ENCODE peak calls at places on chromosomes 5 and 9, in six cellular contexts. R is HCT116, S is K562, H is A549, T is right lobe of liver, E is IMR-90. D is an unnamed sample.
A peak's percentile ranks its signal among the peaks of the same experiment; 100 is the strongest.

GRCh38 chr5:146007270-146007669 is 70.9 kb downstream of the SH3RF2 start:
- ATAC-seq in R (peak; percentile 93), S (peak; percentile 95), H (peak; percentile 80), T (peak; percentile 43), E (no peak), D (no peak)

GRCh38 chr5:111948517-111948916 is 191.5 kb upstream of the NREP start:
- ATAC-seq in R (no peak), S (no peak), H (no peak), T (no peak), E (peak; percentile 83), D (peak; percentile 70)

GRCh38 chr5:108415726-108416125 is 33.8 kb upstream of the FBXL17 start:
- ATAC-seq in R (no peak), S (no peak), H (no peak), T (no peak), E (no peak), D (no peak)

GRCh38 chr5:6850033-6850432 is 136.8 kb downstream of the TENT4A start:
- ATAC-seq in R (no peak), S (no peak), H (no peak), T (no peak), E (no peak), D (no peak)

GRCh38 chr9:87259543-87259942 is 238.1 kb upstream of the DAPK1 start:
- ATAC-seq in R (no peak), S (no peak), H (no peak), T (no peak), E (no peak), D (no peak)

GRCh38 chr5:157390179-157390923 is 69.7 kb upstream of the NIPAL4 start:
- ATAC-seq in R (peak; percentile 92), S (peak; percentile 25), H (peak; percentile 96), T (peak; percentile 29), E (peak; percentile 90), D (no peak)

GRCh38 chr5:129097498-129098296 is 3.1 kb downstream of the ISOC1 start:
- ATAC-seq in R (no peak), S (no peak), H (no peak), T (no peak), E (no peak), D (no peak)

GRCh38 chr9:22241024-22241423 is 205.6 kb upstream of the DMRTA1 start:
- ATAC-seq in R (no peak), S (no peak), H (no peak), T (no peak), E (no peak), D (no peak)

GRCh38 chr5:95838001-95838520 is 15.5 kb upstream of the GLRX start:
- ATAC-seq in R (no peak), S (no peak), H (no peak), T (no peak), E (no peak), D (no peak)

GRCh38 chr9:4519604-4520003 is 29.3 kb downstream of the SLC1A1 start:
- ATAC-seq in R (no peak), S (peak; percentile 62), H (no peak), T (peak; percentile 12), E (no peak), D (no peak)

GRCh38 chr5:119287547-119288073 is 68.2 kb upstream of the TNFAIP8 start:
- ATAC-seq in R (no peak), S (no peak), H (peak; percentile 44), T (no peak), E (peak; percentile 37), D (no peak)

GRCh38 chr9:133667759-133668450 is 31.7 kb downstream of the DBH start:
- ATAC-seq in R (no peak), S (no peak), H (peak; percentile 12), T (peak; percentile 30), E (no peak), D (no peak)

GRCh38 chr5:61678966-61679365 is 346.9 kb downstream of the ZSWIM6 start:
- ATAC-seq in R (peak; percentile 98), S (peak; percentile 72), H (peak; percentile 78), T (no peak), E (no peak), D (no peak)

GRCh38 chr9:76020654-76021053 is 130.2 kb downstream of the PCSK5 start:
- ATAC-seq in R (no peak), S (no peak), H (no peak), T (no peak), E (no peak), D (no peak)

GRCh38 chr5:96657068-96657467 is 5.1 kb upstream of the CAST start:
- ATAC-seq in R (peak; percentile 66), S (peak; percentile 84), H (peak; percentile 46), T (peak; percentile 7), E (peak; percentile 56), D (peak; percentile 26)

GRCh38 chr5:14185336-14186131 is 42.4 kb downstream of the TRIO start:
- ATAC-seq in R (peak; percentile 60), S (no peak), H (peak; percentile 60), T (no peak), E (peak; percentile 18), D (peak; percentile 44)

GRCh38 chr5:5544094-5544663 is 121.7 kb downstream of the ICE1 start:
- ATAC-seq in R (no peak), S (no peak), H (no peak), T (no peak), E (no peak), D (no peak)

GRCh38 chr5:167208911-167209310 is 1082.5 kb upstream of the WWC1 start:
- ATAC-seq in R (no peak), S (no peak), H (no peak), T (no peak), E (no peak), D (no peak)

GRCh38 chr9:78620303-78620702 is 323.4 kb downstream of the PSAT1 start:
- ATAC-seq in R (no peak), S (no peak), H (peak; percentile 36), T (no peak), E (no peak), D (no peak)

GRCh38 chr9:78622131-78622530 is 325.2 kb downstream of the PSAT1 start:
- ATAC-seq in R (no peak), S (no peak), H (no peak), T (no peak), E (no peak), D (no peak)

GRCh38 chr9:78614892-78615291 is 318.0 kb downstream of the PSAT1 start:
- ATAC-seq in R (no peak), S (no peak), H (no peak), T (no peak), E (no peak), D (no peak)

GRCh38 chr9:78618735-78619134 is 321.8 kb downstream of the PSAT1 start:
- ATAC-seq in R (peak; percentile 38), S (no peak), H (no peak), T (no peak), E (no peak), D (no peak)

DNA sequence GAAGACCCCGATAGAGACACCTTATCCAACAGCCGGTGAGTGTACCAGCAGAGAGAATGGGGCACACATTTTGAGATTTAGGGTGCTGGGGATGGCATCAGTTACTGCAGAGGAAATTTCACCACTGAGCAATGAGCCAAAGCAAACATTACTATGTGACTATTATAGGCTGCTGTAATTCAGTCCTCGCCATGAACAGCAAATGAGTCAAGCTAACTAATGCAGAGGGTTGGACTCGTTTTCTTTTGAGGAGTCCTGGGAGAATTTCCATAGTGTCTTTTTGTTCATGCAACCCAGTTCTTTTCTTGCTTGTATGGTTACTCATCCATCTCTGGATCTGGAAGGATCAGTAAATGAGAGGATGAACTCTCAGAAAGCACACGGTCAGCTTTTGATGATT is 323.8 kb downstream of the PSAT1 start:
- ATAC-seq in R (no peak), S (no peak), H (peak; percentile 85), T (no peak), E (peak; percentile 90), D (no peak)
- H3K27ac ChIP-seq in R (no peak overlapping the region), S (no peak overlapping the region), H (peak overlapping the region; percentile 14), T (no peak overlapping the region), E (no peak overlapping the region), D (no peak overlapping the region)

GRCh38 chr9:127803507-127804352 is 1.0 kb downstream of the FPGS start:
- ATAC-seq in R (peak; percentile 38), S (no peak), H (peak; percentile 31), T (peak; percentile 43), E (peak; percentile 19), D (no peak)
- TF ChIP-seq POLR2A in R (no peak), S (no peak), H (no peak), T (no peak), E (no peak), D (no peak)

DNA sequence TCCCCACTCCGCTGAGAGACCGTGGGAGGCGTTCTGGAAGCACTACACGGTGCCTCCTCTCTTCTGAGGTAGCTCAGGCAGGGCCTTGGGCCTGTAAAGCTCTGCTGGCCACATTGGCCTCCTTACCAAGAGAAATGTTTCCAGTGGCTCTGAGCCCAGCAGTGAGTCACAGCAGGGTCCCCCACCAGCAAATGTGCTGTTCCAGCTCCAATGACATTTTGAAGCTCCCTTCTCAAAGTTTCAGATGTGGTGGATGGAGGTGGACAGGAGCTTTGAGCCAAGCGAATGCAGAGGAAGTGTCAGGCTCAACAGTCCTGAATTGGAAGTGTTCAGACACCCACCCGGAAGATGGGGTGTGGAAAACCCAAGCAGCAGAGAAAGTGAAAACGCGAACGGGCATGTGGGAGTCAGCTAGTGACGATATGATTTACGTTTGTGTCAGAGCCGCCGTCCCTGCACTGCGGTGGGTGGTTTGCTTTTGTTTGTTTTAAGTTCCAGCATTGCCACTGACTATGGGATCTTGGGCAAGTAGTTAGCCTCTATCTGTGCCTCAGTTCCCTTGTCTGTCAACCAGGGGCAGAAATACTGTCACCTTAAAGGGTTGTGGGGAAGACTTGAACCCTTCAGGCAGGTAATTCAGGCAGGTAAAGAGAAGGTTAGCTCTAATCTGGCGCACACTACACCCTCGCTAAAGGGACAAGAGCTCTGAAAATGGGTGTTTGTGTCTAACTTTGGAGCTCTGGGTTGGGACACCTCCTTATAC is 38.2 kb downstream of the C5orf15 start:
- ATAC-seq in R (no peak), S (peak; percentile 48), H (no peak), T (peak; percentile 23), E (peak; percentile 79), D (no peak)
- H3K27ac ChIP-seq in R (no peak overlapping the region), S (peak overlapping the region; percentile 67), H (no peak overlapping the region), T (no peak overlapping the region), E (no peak overlapping the region), D (no peak overlapping the region)

DNA sequence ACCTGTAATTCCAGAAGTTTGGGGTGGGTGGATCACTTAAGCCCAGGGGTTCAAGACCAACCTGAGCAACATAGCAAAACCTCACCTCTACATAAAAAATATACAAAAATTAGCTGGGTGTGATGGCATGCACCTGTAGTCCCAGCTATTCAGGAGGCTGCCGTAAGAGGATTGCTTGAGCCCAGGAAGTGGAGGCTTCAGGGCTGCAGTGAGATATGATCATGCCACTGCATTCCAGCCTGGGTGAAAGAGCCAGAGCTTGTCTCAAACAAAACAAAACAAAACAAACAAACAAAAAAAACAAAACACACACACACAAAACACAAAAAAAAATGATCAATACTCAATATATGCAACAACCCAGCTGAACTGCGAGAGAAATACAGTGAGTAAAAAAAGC is 29.5 kb upstream of the TRIM14 start:
- ATAC-seq in R (no peak), S (no peak), H (no peak), T (no peak), E (no peak), D (no peak)
- TF ChIP-seq POLR2A in R (no peak), S (no peak), H (no peak), T (no peak), E (no peak), D (no peak)